ENCODE peak calls at places on chromosomes 3 and 15, in eight cellular contexts. One of them, this sample, is unnamed.

GRCh38 chr3:13517253-13517977 is 31.5 kb upstream of the FBLN2 start:
- DNase-seq in GM23248: no peak
- DNase-seq in mammary epithelial cell: no peak
- DNase-seq in fibroblast of lung: no peak
- DNase-seq in neural progenitor cell: no peak
- DNase-seq in endothelial cell of umbilical vein: no peak
- DNase-seq in HepG2: no peak
- DNase-seq in GM12878: no peak
- DNase-seq in this sample: no peak

GRCh38 chr3:179375091-179375999 is 27.8 kb downstream of the MFN1 start:
- DNase-seq in mammary epithelial cell: no peak
- DNase-seq in GM23248: no peak
- DNase-seq in GM12878: no peak
- DNase-seq in HepG2: no peak
- DNase-seq in neural progenitor cell: no peak
- DNase-seq in endothelial cell of umbilical vein: no peak
- DNase-seq in fibroblast of lung: no peak
- DNase-seq in this sample: no peak

GRCh38 chr15:41698779-41699178 is 38.6 kb downstream of the MGA start:
- DNase-seq in HepG2: no peak
- DNase-seq in mammary epithelial cell: peak; percentile 75
- DNase-seq in fibroblast of lung: peak; percentile 76
- DNase-seq in GM23248: peak; percentile 76
- DNase-seq in neural progenitor cell: no peak
- DNase-seq in GM12878: no peak
- DNase-seq in endothelial cell of umbilical vein: no peak
- DNase-seq in this sample: peak; percentile 75

GRCh38 chr3:988790-989189 is 104.0 kb upstream of the CNTN6 start:
- DNase-seq in HepG2: no peak
- DNase-seq in fibroblast of lung: no peak
- DNase-seq in mammary epithelial cell: no peak
- DNase-seq in neural progenitor cell: no peak
- DNase-seq in GM12878: no peak
- DNase-seq in endothelial cell of umbilical vein: no peak
- DNase-seq in GM23248: no peak
- DNase-seq in this sample: no peak

GRCh38 chr3:52649461-52650210 is 36.1 kb downstream of the PBRM1 start:
- DNase-seq in HepG2: no peak
- DNase-seq in endothelial cell of umbilical vein: no peak
- DNase-seq in GM12878: no peak
- DNase-seq in neural progenitor cell: no peak
- DNase-seq in fibroblast of lung: peak; percentile 72
- DNase-seq in mammary epithelial cell: no peak
- DNase-seq in GM23248: peak; percentile 71
- DNase-seq in this sample: peak; percentile 61

GRCh38 chr15:88623061-88623460 is 1.9 kb downstream of the AEN start:
- DNase-seq in GM12878: no peak
- DNase-seq in fibroblast of lung: peak; percentile 85
- DNase-seq in HepG2: peak; percentile 46
- DNase-seq in neural progenitor cell: no peak
- DNase-seq in GM23248: peak; percentile 96
- DNase-seq in mammary epithelial cell: peak; percentile 92
- DNase-seq in endothelial cell of umbilical vein: peak; percentile 55
- DNase-seq in this sample: peak; percentile 81

GRCh38 chr3:163726125-163726524 is 1352.2 kb downstream of the SI start:
- DNase-seq in GM12878: no peak
- DNase-seq in endothelial cell of umbilical vein: no peak
- DNase-seq in GM23248: no peak
- DNase-seq in fibroblast of lung: no peak
- DNase-seq in neural progenitor cell: no peak
- DNase-seq in HepG2: no peak
- DNase-seq in mammary epithelial cell: no peak
- DNase-seq in this sample: no peak

GRCh38 chr15:91102546-91103330 is 2.7 kb downstream of the SV2B start:
- DNase-seq in HepG2: no peak
- DNase-seq in GM23248: no peak
- DNase-seq in fibroblast of lung: no peak
- DNase-seq in neural progenitor cell: no peak
- DNase-seq in GM12878: no peak
- DNase-seq in mammary epithelial cell: no peak
- DNase-seq in endothelial cell of umbilical vein: no peak
- DNase-seq in this sample: no peak

GRCh38 chr3:162034368-162034767 is 537.8 kb downstream of the OTOL1 start:
- DNase-seq in HepG2: no peak
- DNase-seq in endothelial cell of umbilical vein: no peak
- DNase-seq in mammary epithelial cell: no peak
- DNase-seq in GM12878: no peak
- DNase-seq in fibroblast of lung: peak; percentile 76
- DNase-seq in GM23248: peak; percentile 61
- DNase-seq in neural progenitor cell: no peak
- DNase-seq in this sample: peak; percentile 67

GRCh38 chr15:90264649-90265048 is 823 bp upstream of the NGRN start:
- DNase-seq in GM12878: no peak
- DNase-seq in endothelial cell of umbilical vein: peak; percentile 48
- DNase-seq in GM23248: peak; percentile 20
- DNase-seq in HepG2: peak; percentile 60
- DNase-seq in fibroblast of lung: no peak
- DNase-seq in mammary epithelial cell: peak; percentile 26
- DNase-seq in neural progenitor cell: no peak
- DNase-seq in this sample: no peak

GRCh38 chr3:34780973-34781372 is 858.4 kb upstream of the ARPP21 start:
- DNase-seq in mammary epithelial cell: no peak
- DNase-seq in neural progenitor cell: peak; percentile 8
- DNase-seq in HepG2: no peak
- DNase-seq in endothelial cell of umbilical vein: no peak
- DNase-seq in GM12878: no peak
- DNase-seq in fibroblast of lung: no peak
- DNase-seq in GM23248: no peak
- DNase-seq in this sample: peak; percentile 1

GRCh38 chr15:47728886-47729285 is 11.6 kb downstream of the SEMA6D start:
- DNase-seq in neural progenitor cell: no peak
- DNase-seq in mammary epithelial cell: no peak
- DNase-seq in GM23248: no peak
- DNase-seq in GM12878: no peak
- DNase-seq in HepG2: no peak
- DNase-seq in fibroblast of lung: no peak
- DNase-seq in endothelial cell of umbilical vein: no peak
- DNase-seq in this sample: no peak

GRCh38 chr3:162141232-162141631 is 644.6 kb downstream of the OTOL1 start:
- DNase-seq in mammary epithelial cell: peak; percentile 16
- DNase-seq in GM12878: no peak
- DNase-seq in neural progenitor cell: no peak
- DNase-seq in GM23248: peak; percentile 64
- DNase-seq in fibroblast of lung: peak; percentile 78
- DNase-seq in HepG2: no peak
- DNase-seq in endothelial cell of umbilical vein: no peak
- DNase-seq in this sample: peak; percentile 73

GRCh38 chr3:40574661-40575060 is 49.9 kb downstream of the ZNF621 start:
- DNase-seq in fibroblast of lung: peak; percentile 68
- DNase-seq in mammary epithelial cell: no peak
- DNase-seq in GM23248: peak; percentile 34
- DNase-seq in endothelial cell of umbilical vein: no peak
- DNase-seq in neural progenitor cell: peak; percentile 8
- DNase-seq in HepG2: no peak
- DNase-seq in GM12878: no peak
- DNase-seq in this sample: peak; percentile 55

GRCh38 chr3:7487763-7488162 is 626.8 kb downstream of the GRM7 start:
- DNase-seq in neural progenitor cell: no peak
- DNase-seq in fibroblast of lung: peak; percentile 28
- DNase-seq in mammary epithelial cell: peak; percentile 8
- DNase-seq in HepG2: no peak
- DNase-seq in endothelial cell of umbilical vein: no peak
- DNase-seq in GM12878: no peak
- DNase-seq in GM23248: no peak
- DNase-seq in this sample: no peak

DNA sequence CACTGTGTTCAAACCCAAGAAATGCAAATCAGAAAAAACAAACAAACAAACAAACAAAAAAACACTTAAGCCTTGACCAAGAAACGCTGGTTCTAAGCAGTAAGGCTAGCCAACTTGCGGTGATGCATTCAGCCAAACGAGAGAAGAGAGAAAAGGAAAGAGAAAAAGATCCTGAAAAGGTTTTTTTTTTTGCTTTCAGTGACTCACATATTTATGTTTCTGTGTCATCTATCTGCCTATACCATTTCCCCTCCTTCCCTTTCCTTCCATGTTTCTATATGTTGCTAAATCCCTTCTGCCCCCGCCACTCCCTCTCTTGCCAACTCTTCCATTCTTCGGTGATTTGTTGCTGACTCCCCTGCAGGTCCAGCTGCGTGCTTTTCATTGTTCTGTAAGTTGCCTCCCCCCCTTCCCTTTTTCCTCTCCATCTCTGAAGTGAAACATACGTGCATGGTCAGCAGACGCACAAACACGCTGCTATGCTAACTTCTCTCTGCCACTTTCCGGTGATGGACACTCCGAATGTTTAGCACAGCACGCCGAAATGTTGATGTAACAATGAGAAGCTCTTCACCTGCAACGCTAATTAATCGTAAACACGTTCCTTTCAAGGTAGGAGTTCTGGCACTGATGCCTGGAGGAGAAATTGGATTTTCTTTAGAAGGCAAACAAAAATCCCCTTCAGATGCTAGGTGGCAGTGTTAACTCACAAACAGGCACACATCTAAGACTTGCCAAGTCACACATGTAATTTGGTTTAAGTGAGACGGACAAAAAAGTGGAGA is 154.5 kb downstream of the TUSC7 start:
- DNase-seq in neural progenitor cell: peak; percentile 77
- DNase-seq in GM23248: peak; percentile 64
- DNase-seq in endothelial cell of umbilical vein: peak; percentile 79
- DNase-seq in mammary epithelial cell: peak; percentile 11
- DNase-seq in HepG2: peak; percentile 1
- DNase-seq in fibroblast of lung: peak; percentile 42
- DNase-seq in GM12878: peak; percentile 17
- DNase-seq in this sample: peak; percentile 34
- TF ChIP-seq EZH2 in neural progenitor cell: no peak
- TF ChIP-seq EZH2 in GM23248: no peak
- TF ChIP-seq EZH2 in endothelial cell of umbilical vein: no peak
- TF ChIP-seq EZH2 in mammary epithelial cell: no peak
- TF ChIP-seq EZH2 in HepG2: no peak
- TF ChIP-seq EZH2 in fibroblast of lung: no peak
- TF ChIP-seq EZH2 in GM12878: no peak
- TF ChIP-seq EZH2 in this sample: no peak

DNA sequence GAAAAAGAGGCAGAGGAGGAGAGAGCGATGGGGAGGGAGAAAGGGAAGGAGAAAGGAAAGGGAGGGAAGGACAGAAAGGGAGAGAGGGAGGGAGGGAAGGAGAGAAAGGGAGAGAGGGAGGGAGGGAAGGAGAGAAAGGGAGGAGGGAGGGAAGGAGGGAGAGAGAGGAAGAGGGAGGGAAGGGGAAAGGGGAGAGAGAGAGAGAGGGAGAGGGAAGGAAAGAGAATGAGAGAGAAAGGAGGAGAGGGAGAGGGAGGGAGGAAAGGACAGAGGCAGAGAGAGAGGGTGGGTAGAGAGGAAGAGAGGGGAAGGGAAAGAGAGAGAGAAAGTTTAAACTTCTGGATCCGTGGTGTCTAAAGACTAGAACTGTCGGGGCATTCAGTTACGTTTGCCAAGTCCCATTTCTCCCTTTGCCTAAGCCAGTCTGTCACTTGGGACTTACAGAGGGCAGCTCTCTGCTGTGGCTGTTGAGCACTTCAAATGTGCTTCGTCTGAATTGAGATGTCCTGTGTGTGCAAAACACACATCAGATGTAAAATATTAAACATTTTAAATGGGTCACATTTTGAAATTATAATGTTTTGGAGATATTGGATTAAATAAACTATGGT is 62.6 kb downstream of the PLXNA1 start:
- DNase-seq in HepG2: no peak
- DNase-seq in neural progenitor cell: no peak
- DNase-seq in mammary epithelial cell: no peak
- DNase-seq in GM23248: no peak
- DNase-seq in fibroblast of lung: no peak
- DNase-seq in GM12878: no peak
- DNase-seq in endothelial cell of umbilical vein: no peak
- DNase-seq in this sample: no peak
- H2AFZ ChIP-seq in HepG2: no peak overlapping the region
- H2AFZ ChIP-seq in neural progenitor cell: peak overlapping the region; percentile 92
- H2AFZ ChIP-seq in mammary epithelial cell: peak overlapping the region; percentile 79
- H2AFZ ChIP-seq in GM23248: no peak overlapping the region
- H2AFZ ChIP-seq in fibroblast of lung: no peak overlapping the region
- H2AFZ ChIP-seq in GM12878: no peak overlapping the region
- H2AFZ ChIP-seq in endothelial cell of umbilical vein: no peak overlapping the region
- H2AFZ ChIP-seq in this sample: no peak overlapping the region

GRCh38 chr15:68784206-68784605 is 36.5 kb downstream of the ANP32A start:
- DNase-seq in endothelial cell of umbilical vein: no peak
- DNase-seq in HepG2: no peak
- DNase-seq in GM23248: no peak
- DNase-seq in GM12878: no peak
- DNase-seq in mammary epithelial cell: no peak
- DNase-seq in neural progenitor cell: no peak
- DNase-seq in fibroblast of lung: no peak
- DNase-seq in this sample: no peak
- TF ChIP-seq EZH2 in endothelial cell of umbilical vein: no peak
- TF ChIP-seq EZH2 in HepG2: no peak
- TF ChIP-seq EZH2 in GM23248: no peak
- TF ChIP-seq EZH2 in GM12878: no peak
- TF ChIP-seq EZH2 in mammary epithelial cell: no peak
- TF ChIP-seq EZH2 in neural progenitor cell: no peak
- TF ChIP-seq EZH2 in fibroblast of lung: no peak
- TF ChIP-seq EZH2 in this sample: no peak

GRCh38 chr15:45456212-45457106 is 66.1 kb downstream of the SLC30A4 start:
- DNase-seq in GM23248: peak; percentile 100
- DNase-seq in mammary epithelial cell: peak; percentile 99
- DNase-seq in HepG2: peak; percentile 65
- DNase-seq in GM12878: peak; percentile 33
- DNase-seq in endothelial cell of umbilical vein: peak; percentile 81
- DNase-seq in fibroblast of lung: peak; percentile 100
- DNase-seq in neural progenitor cell: no peak
- DNase-seq in this sample: peak; percentile 100
- H2AFZ ChIP-seq in GM23248: peak overlapping the region; percentile 87
- H2AFZ ChIP-seq in mammary epithelial cell: peak overlapping the region; percentile 46
- H2AFZ ChIP-seq in HepG2: peak overlapping the region; percentile 17
- H2AFZ ChIP-seq in GM12878: no peak overlapping the region
- H2AFZ ChIP-seq in endothelial cell of umbilical vein: peak overlapping the region; percentile 16
- H2AFZ ChIP-seq in fibroblast of lung: no peak overlapping the region
- H2AFZ ChIP-seq in neural progenitor cell: peak overlapping the region; percentile 23
- H2AFZ ChIP-seq in this sample: peak overlapping the region; percentile 79

DNA sequence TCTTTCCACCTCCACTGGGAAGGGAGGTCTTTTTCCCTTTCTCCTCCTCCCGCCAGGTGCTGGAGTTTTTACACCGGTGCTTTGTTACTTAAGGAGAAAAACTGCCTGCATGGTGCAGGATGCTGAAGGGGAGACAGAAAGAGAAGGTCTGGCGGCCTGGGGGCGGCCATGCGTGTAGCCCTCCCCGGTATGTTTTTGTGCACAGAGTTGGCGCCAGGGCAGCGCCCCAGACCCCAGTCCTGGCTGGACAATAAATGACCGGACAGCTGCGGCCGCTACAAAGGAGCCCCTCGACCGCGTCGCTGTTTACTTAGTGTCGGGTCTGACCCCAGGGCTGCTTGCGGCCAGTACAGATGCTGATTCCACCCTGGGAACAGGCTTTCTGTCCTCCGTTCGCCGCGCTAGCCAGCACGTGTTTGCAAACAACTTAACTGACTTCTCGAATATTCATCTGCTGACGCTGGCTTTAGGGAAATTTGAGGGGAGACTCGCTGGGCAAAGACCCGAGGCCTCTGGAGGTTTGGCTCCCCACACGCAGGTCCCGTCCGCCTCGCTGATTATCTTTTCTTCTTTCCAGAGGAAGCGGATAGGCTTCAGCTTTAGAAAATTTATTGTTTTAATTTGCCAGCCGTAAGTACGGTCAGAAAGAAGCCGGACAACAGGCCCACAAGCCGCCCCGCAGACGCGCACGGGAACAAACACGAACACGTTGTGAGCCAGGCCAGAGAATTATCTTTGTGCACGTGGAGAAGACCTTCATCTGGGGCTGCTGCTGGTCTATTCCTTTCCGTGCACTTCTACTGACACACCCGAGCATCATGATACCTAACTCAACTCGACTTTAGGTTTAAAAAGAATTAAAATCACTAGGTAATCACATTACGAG is 46.9 kb downstream of the ZIC4 start:
- DNase-seq in HepG2: no peak
- DNase-seq in fibroblast of lung: no peak
- DNase-seq in GM12878: no peak
- DNase-seq in neural progenitor cell: peak; percentile 79
- DNase-seq in GM23248: no peak
- DNase-seq in endothelial cell of umbilical vein: no peak
- DNase-seq in mammary epithelial cell: no peak
- DNase-seq in this sample: no peak
- TF ChIP-seq EZH2 in HepG2: no peak
- TF ChIP-seq EZH2 in fibroblast of lung: peak; percentile 48
- TF ChIP-seq EZH2 in GM12878: no peak
- TF ChIP-seq EZH2 in neural progenitor cell: peak; percentile 91
- TF ChIP-seq EZH2 in GM23248: no peak
- TF ChIP-seq EZH2 in endothelial cell of umbilical vein: peak; percentile 96
- TF ChIP-seq EZH2 in mammary epithelial cell: no peak
- TF ChIP-seq EZH2 in this sample: peak; percentile 51